ENCODE peak calls at places on chromosomes 6 and 20, in ten cellular contexts. E, U, G, S, Q, X, H, B, M and D are unnamed samples.

GRCh38 chr6:166767191-166767590 is 140.1 kb upstream of the RPS6KA2 start:
- DNase-seq in G (no peak), B (no peak), Q (no peak), U (no peak), X (no peak), S (no peak), E (no peak), H (no peak), M (no peak), D (no peak)

GRCh38 chr6:157393667-157394329 is 12.8 kb downstream of the ZDHHC14 start:
- DNase-seq in S (no peak), G (no peak), U (no peak), M (no peak), H (no peak), X (no peak), Q (no peak), E (peak), B (no peak), D (no peak)

GRCh38 chr6:11479296-11479695 is 58.3 kb upstream of the TMEM170B start:
- DNase-seq in X (no peak), H (no peak), M (no peak), E (no peak), G (no peak), B (no peak), Q (no peak), S (no peak), U (no peak), D (no peak)

GRCh38 chr6:154428892-154429291 is 72.3 kb upstream of the IPCEF1 start:
- DNase-seq in B (no peak), Q (no peak), U (no peak), X (no peak), E (no peak), S (no peak), G (no peak), M (no peak), H (no peak), D (no peak)

GRCh38 chr20:45552456-45552855 is 5.3 kb upstream of the EPPIN start:
- DNase-seq in Q (no peak), U (no peak), E (peak), B (no peak), G (no peak), S (no peak), H (no peak), X (no peak), M (no peak), D (no peak)

GRCh38 chr6:145271086-145271485 is 464.2 kb downstream of the EPM2A start:
- DNase-seq in B (no peak), H (no peak), X (no peak), S (no peak), U (no peak), Q (peak), M (no peak), G (no peak), E (peak), D (no peak)

GRCh38 chr6:105591053-105591452 is 188.2 kb upstream of the PREP start:
- DNase-seq in U (no peak), Q (no peak), G (no peak), M (no peak), H (no peak), S (peak), X (no peak), B (no peak), E (no peak), D (peak)

GRCh38 chr6:14165091-14165490 is 47.5 kb downstream of the CD83 start:
- DNase-seq in X (peak), M (no peak), E (no peak), S (no peak), G (no peak), Q (no peak), U (no peak), H (no peak), B (no peak), D (no peak)

GRCh38 chr6:30779850-30780641 is 35.7 kb upstream of the IER3 start:
- DNase-seq in E (no peak), B (no peak), G (no peak), U (no peak), H (no peak), Q (no peak), X (no peak), M (no peak), S (no peak), D (no peak)

GRCh38 chr6:31738048-31738979 is 1.5 kb upstream of the MSH5 start:
- DNase-seq in X (no peak), B (peak), H (no peak), M (no peak), Q (peak), G (no peak), U (no peak), S (peak), E (peak), D (peak)

GRCh38 chr6:3124667-3125066 is 6.2 kb downstream of the BPHL start:
- DNase-seq in S (no peak), X (no peak), G (no peak), U (no peak), H (no peak), E (no peak), Q (no peak), M (no peak), B (no peak), D (no peak)

GRCh38 chr6:110612298-110612697 is 135.9 kb upstream of the SLC22A16 start:
- DNase-seq in E (no peak), Q (no peak), B (no peak), G (no peak), U (no peak), S (no peak), H (no peak), M (no peak), X (no peak), D (no peak)

GRCh38 chr6:106411034-106411433 is 50.5 kb downstream of the CRYBG1 start:
- DNase-seq in X (no peak), B (no peak), E (no peak), S (no peak), Q (no peak), G (no peak), U (no peak), M (no peak), H (no peak), D (no peak)

GRCh38 chr6:33335916-33336315 is 18.4 kb upstream of the ZBTB22 start:
- DNase-seq in G (no peak), S (peak), E (no peak), M (no peak), U (no peak), B (no peak), H (no peak), Q (no peak), X (no peak), D (no peak)

GRCh38 chr20:51385941-51386530 is 156.5 kb downstream of the NFATC2 start:
- DNase-seq in M (no peak), S (peak), E (peak), G (no peak), X (no peak), B (peak), H (peak), Q (peak), U (peak), D (peak)

GRCh38 chr20:31496761-31497295 is 17.4 kb upstream of the HM13 start:
- DNase-seq in E (no peak), U (no peak), H (no peak), M (no peak), Q (peak), S (no peak), G (peak), X (no peak), B (no peak), D (no peak)

GRCh38 chr6:156924241-156924640 is 147.1 kb downstream of the ARID1B start:
- DNase-seq in G (no peak), Q (no peak), U (no peak), H (no peak), B (no peak), M (no peak), E (no peak), X (no peak), S (no peak), D (no peak)

DNA sequence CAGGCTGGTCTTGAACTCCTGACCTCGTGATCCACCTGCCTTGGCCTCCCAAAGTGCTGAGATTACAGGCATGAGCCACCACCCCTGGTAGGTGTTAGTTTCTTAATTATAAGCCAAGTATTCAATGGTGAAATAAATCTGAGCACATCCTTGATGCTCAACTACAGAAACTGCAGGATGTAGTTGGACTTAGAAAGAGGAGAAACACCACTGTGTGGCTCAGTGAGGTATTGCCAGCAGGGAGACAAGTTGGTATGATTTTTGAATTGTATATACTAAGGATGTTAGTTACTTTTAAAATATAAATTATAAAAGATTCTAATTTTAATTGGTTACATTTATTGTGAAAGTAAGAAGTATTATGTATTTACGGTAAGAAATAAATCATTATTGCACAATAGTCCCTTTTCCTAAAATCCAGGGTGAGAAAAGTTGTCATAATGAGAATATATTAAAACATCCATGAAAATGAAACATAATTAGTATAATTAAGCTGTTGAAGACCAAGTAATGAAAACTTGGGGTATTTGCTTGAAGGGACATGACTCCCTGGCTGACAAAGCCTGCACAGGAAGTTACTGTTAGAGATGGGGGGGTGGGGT is 17.6 kb downstream of the SLC18B1 start:
- DNase-seq in X (no peak), B (no peak), S (peak), U (no peak), H (no peak), E (no peak), G (no peak), Q (no peak), M (no peak), D (peak)
- TF ChIP-seq CTCF in X (peak), B (peak), S (peak), U (no peak), H (peak), E (no peak), G (peak), Q (peak), M (peak), D (peak)

DNA sequence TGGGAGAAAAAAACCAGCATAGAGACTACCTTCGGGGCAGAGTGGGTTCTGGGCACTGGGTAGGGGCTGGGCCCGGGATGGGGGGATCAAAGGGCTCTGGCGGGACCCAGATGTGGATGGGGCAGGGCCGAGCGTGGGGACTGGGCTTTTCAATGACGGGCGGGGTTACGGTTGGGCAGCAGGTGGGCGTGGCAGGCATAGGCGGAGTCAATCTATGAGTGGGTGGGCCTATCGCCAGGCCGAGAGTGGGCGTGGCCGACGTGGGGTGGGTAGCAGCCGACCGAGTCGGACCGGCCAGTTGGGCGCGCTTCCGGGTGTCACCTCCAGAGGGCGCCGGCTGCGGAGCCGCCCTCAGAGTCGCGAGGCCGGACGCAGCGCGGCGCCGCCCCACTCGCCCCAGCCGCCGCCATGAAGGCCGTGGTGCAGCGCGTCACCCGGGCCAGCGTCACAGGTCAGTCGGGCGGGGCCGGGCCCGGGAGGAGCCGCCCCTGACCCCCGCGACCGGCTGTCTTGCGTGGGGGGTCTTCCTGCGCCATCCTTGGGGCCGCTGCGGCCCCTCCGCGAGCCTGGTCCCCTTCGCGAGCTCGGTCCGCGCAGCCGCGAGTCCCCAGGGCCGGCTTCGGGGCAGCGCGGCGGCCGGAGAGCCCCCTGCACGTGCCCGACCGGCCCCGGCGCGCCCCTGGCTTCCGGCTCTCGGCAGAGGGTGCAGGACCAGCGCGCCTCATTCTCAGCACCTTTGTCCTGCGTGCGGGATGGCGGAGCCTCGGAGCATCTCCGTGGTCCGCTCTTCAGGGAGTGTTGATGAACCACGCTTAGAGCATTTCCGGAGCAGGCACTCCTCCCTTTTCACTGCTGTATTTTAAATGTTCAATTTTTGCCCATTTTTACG is at the start of gene DTD1:
- DNase-seq in S (peak), H (peak), E (peak), U (peak), G (peak), B (peak), Q (peak), X (peak), M (peak), D (peak)
- TF ChIP-seq CTCF in S (peak), H (peak), E (peak), U (peak), G (peak), B (peak), Q (peak), X (peak), M (peak), D (peak)

GRCh38 chr6:91434135-91434534 is 847.3 kb upstream of the MAP3K7 start:
- DNase-seq in M (no peak), E (no peak), B (no peak), Q (no peak), X (no peak), S (no peak), U (no peak), G (no peak), H (no peak), D (no peak)

GRCh38 chr6:91428953-91429560 is 842.2 kb upstream of the MAP3K7 start:
- DNase-seq in Q (no peak), B (no peak), G (no peak), S (no peak), M (no peak), U (no peak), H (no peak), X (no peak), E (no peak), D (no peak)
- TF ChIP-seq CTCF in Q (no peak), B (no peak), G (no peak), S (no peak), M (no peak), U (no peak), H (no peak), X (no peak), E (no peak), D (no peak)

DNA sequence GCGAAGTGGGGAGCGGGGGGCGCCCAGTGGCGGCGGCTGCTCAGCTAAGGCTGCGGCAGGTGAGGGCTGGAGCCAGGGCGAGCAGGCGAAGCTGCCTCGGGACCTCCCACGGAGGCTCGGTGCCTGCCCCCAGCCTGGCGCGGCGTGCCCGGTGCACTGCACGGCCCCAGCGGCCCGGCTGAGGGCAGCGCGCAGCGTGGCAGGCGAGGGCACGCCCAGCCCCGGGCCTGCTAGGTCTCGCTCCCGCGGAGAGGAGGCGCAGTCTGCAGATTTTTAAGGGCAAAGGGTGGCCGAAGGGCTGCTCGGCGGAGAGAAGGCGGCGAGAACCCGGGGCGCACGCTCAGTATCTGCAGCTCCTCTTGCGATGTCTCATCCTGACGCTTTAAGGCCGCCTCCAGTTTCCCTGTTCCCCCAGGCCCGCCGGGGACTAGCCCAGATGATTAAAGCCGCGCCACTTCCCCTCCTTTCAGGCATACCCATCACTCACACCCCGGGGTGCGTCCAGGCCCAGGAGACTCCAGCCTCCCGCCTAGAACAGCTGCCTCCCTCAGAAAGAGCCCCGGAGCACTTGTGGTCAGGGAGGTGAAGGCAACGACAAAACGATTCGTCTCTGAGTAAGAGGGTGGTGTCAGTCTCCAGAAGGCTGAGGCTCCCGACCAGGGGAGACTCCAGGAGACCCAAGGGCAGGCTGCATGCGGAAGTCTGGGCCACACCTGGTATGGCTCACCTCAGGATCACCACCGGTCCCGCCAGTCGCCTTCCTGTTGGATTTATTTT is at the start of gene FERMT1:
- DNase-seq in E (peak), H (no peak), U (peak), G (no peak), M (peak), Q (peak), X (peak), S (peak), B (no peak), D (peak)
- TF ChIP-seq CTCF in E (no peak), H (peak), U (no peak), G (no peak), M (no peak), Q (peak), X (peak), S (no peak), B (no peak), D (no peak)

GRCh38 chr20:11716239-11716944 is 201.3 kb upstream of the BTBD3 start:
- DNase-seq in X (peak), M (no peak), H (no peak), B (no peak), S (peak), G (no peak), U (peak), E (no peak), Q (no peak), D (no peak)
- TF ChIP-seq CTCF in X (peak), M (peak), H (peak), B (no peak), S (no peak), G (no peak), U (peak), E (no peak), Q (no peak), D (no peak)

GRCh38 chr6:10078581-10078980 is 336.3 kb downstream of the TFAP2A start:
- DNase-seq in B (no peak), G (no peak), S (no peak), U (no peak), X (no peak), M (no peak), E (no peak), H (no peak), Q (no peak), D (no peak)
- TF ChIP-seq CTCF in B (no peak), G (no peak), S (no peak), U (no peak), X (no peak), M (no peak), E (no peak), H (no peak), Q (no peak), D (no peak)